ENCODE peak calls at places on chromosomes 5 and 9, in seven cellular contexts. J is activated CD8-positive, alpha-beta T cell treated with anti-CD3 and anti-CD28 coated beads for 36 hours; K is cortex of kidney; T is activated T-cell treated with anti-CD3 and anti-CD28 coated beads for 24 hours; P is activated CD4-positive, alpha-beta T cell treated with anti-CD3 and anti-CD28 coated beads, Interleukin-2, amount 50 U/mL, for 48 hours; Q is islet precursor cell; C is transverse colon. G is an unnamed sample.

GRCh38 chr9:79617395-79617794 is 45.6 kb downstream of the TLE4 start:
- DNase-seq in P (no peak), T (no peak), K (no peak), J (no peak), C (peak; percentile 52), Q (no peak), G (no peak)

GRCh38 chr5:63262191-63262981 is 683.8 kb downstream of the LRRC70 start:
- DNase-seq in T (no peak), Q (peak; percentile 59), C (no peak), K (no peak), J (no peak), P (no peak), G (no peak)

GRCh38 chr9:137665697-137666504 is 47.1 kb downstream of the EHMT1 start:
- DNase-seq in T (no peak), C (no peak), P (no peak), K (no peak), J (no peak), Q (peak; percentile 74), G (no peak)

GRCh38 chr9:35051069-35051967 is 21.1 kb downstream of the VCP start:
- DNase-seq in J (peak; percentile 73), T (peak; percentile 28), P (peak; percentile 60), Q (no peak), K (no peak), C (peak; percentile 41), G (no peak)

GRCh38 chr5:109857405-109858031 is 167.8 kb downstream of the MAN2A1 start:
- DNase-seq in Q (no peak), P (no peak), J (peak; percentile 39), T (no peak), K (no peak), C (no peak), G (no peak)

GRCh38 chr5:78295035-78295961 is 800 bp upstream of the AP3B1 start:
- DNase-seq in C (peak; percentile 58), P (peak; percentile 47), T (peak; percentile 16), J (peak; percentile 64), Q (peak; percentile 80), K (no peak), G (peak; percentile 12)

GRCh38 chr5:58455966-58456365 is 3.9 kb downstream of the PLK2 start:
- DNase-seq in P (no peak), K (no peak), Q (no peak), J (no peak), T (no peak), C (no peak), G (no peak)

GRCh38 chr5:119274024-119274766 is 81.6 kb upstream of the TNFAIP8 start:
- DNase-seq in J (no peak), T (no peak), Q (peak; percentile 97), C (peak; percentile 42), K (no peak), P (no peak), G (no peak)

GRCh38 chr5:179134511-179134910 is 74.3 kb downstream of the ZNF354C start:
- DNase-seq in Q (no peak), K (no peak), J (no peak), C (no peak), T (no peak), P (no peak), G (no peak)

GRCh38 chr5:157324237-157324636 is 58.3 kb downstream of the CYFIP2 start:
- DNase-seq in C (no peak), J (no peak), Q (no peak), K (no peak), P (no peak), T (no peak), G (no peak)

GRCh38 chr9:38048319-38048969 is 20.6 kb downstream of the SHB start:
- DNase-seq in P (no peak), K (no peak), Q (peak; percentile 57), J (no peak), T (no peak), C (no peak), G (no peak)

GRCh38 chr5:6755519-6755918 is 42.3 kb downstream of the TENT4A start:
- DNase-seq in T (no peak), Q (no peak), J (no peak), P (no peak), K (no peak), C (no peak), G (no peak)

GRCh38 chr9:127667127-127667844 is 39.5 kb upstream of the CFAP157 start:
- DNase-seq in T (no peak), Q (no peak), J (no peak), P (no peak), K (no peak), C (no peak), G (no peak)

GRCh38 chr5:67942451-67942830 is 273.1 kb upstream of the PIK3R1 start:
- DNase-seq in T (no peak), J (no peak), Q (no peak), P (no peak), K (no peak), C (no peak), G (no peak)

GRCh38 chr9:5799314-5799713 is 33.6 kb downstream of the ERMP1 start:
- DNase-seq in T (no peak), Q (no peak), J (peak; percentile 25), K (no peak), P (no peak), C (no peak), G (peak; percentile 12)

G was measured in frontal cortex.